ENCODE peak calls at places on chromosomes 4 and X, in five cellular contexts. Y is GM23338, A is endothelial cell of umbilical vein, H is Karpas-422, X is GM23248. D is an unnamed sample.

GRCh38 chrX:1903380-1903935 is 288.6 kb downstream of the ASMT start:
- DNase-seq in Y (no peak), A (no peak), H (no peak), X (peak; percentile 4), D (peak; percentile 81)

GRCh38 chr4:24794111-24794860 is 1.1 kb upstream of the SOD3 start:
- DNase-seq in Y (no peak), A (no peak), H (no peak), X (peak; percentile 78), D (peak; percentile 77)

GRCh38 chrX:100648601-100649417 is 4.8 kb downstream of the SRPX2 start:
- DNase-seq in Y (peak; percentile 25), A (peak; percentile 58), H (no peak), X (peak; percentile 79), D (no peak)

GRCh38 chr4:1419708-1420107 is 13.5 kb upstream of the NKX1-1 start:
- DNase-seq in Y (no peak), A (no peak), H (no peak), X (no peak), D (peak; percentile 25)

GRCh38 chrX:93354651-93355050 is 318.7 kb downstream of the NAP1L3 start:
- DNase-seq in Y (no peak), A (no peak), H (no peak), X (no peak), D (no peak)

GRCh38 chr4:134298313-134298712 is 96.7 kb upstream of the PABPC4L start:
- DNase-seq in Y (no peak), A (no peak), H (no peak), X (no peak), D (no peak)

GRCh38 chr4:56861365-56861764 is 39.9 kb upstream of the SPINK2 start:
- DNase-seq in Y (peak; percentile 68), A (no peak), H (no peak), X (no peak), D (no peak)

GRCh38 chr4:1775731-1776500 is 17.2 kb upstream of the FGFR3 start:
- DNase-seq in Y (no peak), A (no peak), H (peak; percentile 82), X (peak; percentile 48), D (peak; percentile 99)

GRCh38 chrX:151516538-151517187 is 46.8 kb upstream of the PASD1 start:
- DNase-seq in Y (no peak), A (no peak), H (no peak), X (no peak), D (no peak)

GRCh38 chr4:148443550-148444295 is 1.5 kb upstream of the NR3C2 start:
- DNase-seq in Y (peak; percentile 28), A (peak; percentile 45), H (no peak), X (peak; percentile 53), D (peak; percentile 74)

GRCh38 chrX:134661295-134661694 is 3.0 kb upstream of the PLAC1 start:
- DNase-seq in Y (no peak), A (no peak), H (no peak), X (no peak), D (no peak)

GRCh38 chr4:125360727-125361126 is 46.0 kb downstream of the FAT4 start:
- DNase-seq in Y (no peak), A (no peak), H (no peak), X (no peak), D (no peak)

GRCh38 chrX:65406532-65406931 is 128.1 kb downstream of the LAS1L start:
- DNase-seq in Y (peak; percentile 23), A (no peak), H (no peak), X (peak; percentile 24), D (no peak)

GRCh38 chrX:1442016-1442665 is 10.6 kb downstream of the ASMTL start:
- DNase-seq in Y (no peak), A (no peak), H (no peak), X (no peak), D (no peak)

GRCh38 chr4:5267418-5267817 is 216.1 kb downstream of the STK32B start:
- DNase-seq in Y (no peak), A (no peak), H (no peak), X (peak; percentile 65), D (no peak)

GRCh38 chr4:1045595-1046201 is 34.3 kb downstream of the FGFRL1 start:
- DNase-seq in Y (no peak), A (no peak), H (no peak), X (no peak), D (peak; percentile 34)

GRCh38 chr4:184028571-184028996 is 123.5 kb downstream of the STOX2 start:
- DNase-seq in Y (no peak), A (no peak), H (no peak), X (no peak), D (no peak)

GRCh38 chr4:101262683-101263082 is 84.6 kb downstream of the PPP3CA start:
- DNase-seq in Y (no peak), A (no peak), H (no peak), X (no peak), D (no peak)

GRCh38 chr4:101256222-101256621 is 91.1 kb downstream of the PPP3CA start:
- DNase-seq in Y (no peak), A (peak; percentile 92), H (no peak), X (no peak), D (no peak)

GRCh38 chr4:101264550-101264949 is 82.8 kb downstream of the PPP3CA start:
- DNase-seq in Y (no peak), A (no peak), H (no peak), X (no peak), D (no peak)

GRCh38 chr4:101258782-101259353 is 88.5 kb downstream of the PPP3CA start:
- DNase-seq in Y (no peak), A (peak; percentile 67), H (no peak), X (no peak), D (no peak)

DNA sequence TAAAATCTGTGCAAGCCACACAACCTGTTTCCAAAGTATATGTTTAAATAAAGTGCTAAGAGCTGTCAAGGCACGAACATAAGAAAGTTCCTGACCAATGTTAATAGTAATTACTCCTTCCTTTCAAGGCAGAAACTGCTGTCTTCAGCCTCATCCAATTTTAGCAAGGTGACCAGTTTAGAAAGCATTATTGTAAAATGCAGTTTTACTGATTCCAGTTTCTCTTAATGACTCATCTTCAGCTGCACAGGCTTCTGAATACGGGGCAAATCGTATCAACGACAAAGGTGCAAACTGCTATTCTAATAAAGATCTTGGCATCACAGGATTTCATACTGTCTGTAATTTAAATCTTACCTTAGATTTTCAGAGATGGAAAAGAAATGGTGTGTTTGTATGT is 87.5 kb downstream of the PPP3CA start:
- DNase-seq in Y (no peak), A (peak; percentile 66), H (no peak), X (peak; percentile 61), D (no peak)
- H3K4me2 ChIP-seq in Y (no peak overlapping the region), A (peak overlapping the region; percentile 64), H (no peak overlapping the region), X (peak overlapping the region; percentile 83), D (peak overlapping the region; percentile 18)

GRCh38 chr4:52260507-52261302 is 209.6 kb downstream of the SPATA18 start:
- DNase-seq in Y (no peak), A (no peak), H (peak; percentile 85), X (no peak), D (no peak)

GRCh38 chr4:52265781-52266525 is 214.8 kb downstream of the SPATA18 start:
- DNase-seq in Y (no peak), A (no peak), H (peak; percentile 64), X (no peak), D (no peak)

GRCh38 chr4:52266537-52267137 is 215.5 kb downstream of the SPATA18 start:
- DNase-seq in Y (no peak), A (no peak), H (no peak), X (no peak), D (no peak)

GRCh38 chr4:52259978-52260377 is 208.9 kb downstream of the SPATA18 start:
- DNase-seq in Y (no peak), A (no peak), H (peak; percentile 89), X (no peak), D (no peak)

DNA sequence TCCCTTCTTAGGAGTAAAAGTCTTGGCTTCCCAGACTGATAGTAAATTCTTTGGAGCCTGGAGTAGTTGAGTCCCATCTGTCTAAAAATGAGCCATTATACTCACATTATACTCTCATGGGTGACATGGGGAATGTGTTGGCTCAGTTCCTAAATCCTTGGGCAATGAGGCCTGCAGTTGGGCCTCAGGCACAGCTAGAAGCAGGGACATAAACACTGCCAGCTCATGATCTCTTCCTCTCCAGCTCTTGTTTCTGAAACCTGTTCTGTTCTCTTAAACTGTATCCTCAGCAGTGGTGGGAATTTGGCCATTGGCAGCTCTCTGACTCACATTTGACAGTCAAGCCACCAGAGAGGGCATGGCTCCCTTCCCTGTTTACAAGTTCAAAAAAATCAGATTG is 212.5 kb downstream of the SPATA18 start:
- DNase-seq in Y (no peak), A (no peak), H (no peak), X (peak; percentile 4), D (no peak)
- H3K4me1 ChIP-seq in Y (peaks cover under 1% of the 10 kb centered on the region), A (no peaks in the 10 kb centered on the region), H (peaks cover 98% of the 10 kb centered on the region), X (no peaks in the 10 kb centered on the region), D (no peaks in the 10 kb centered on the region)

GRCh38 chr4:10259976-10260375 is 143.4 kb upstream of the WDR1 start:
- DNase-seq in Y (no peak), A (no peak), H (no peak), X (no peak), D (no peak)

GRCh38 chr4:10260777-10261176 is 144.2 kb upstream of the WDR1 start:
- DNase-seq in Y (peak; percentile 2), A (no peak), H (no peak), X (peak; percentile 25), D (no peak)

GRCh38 chr4:10253765-10254164 is 137.2 kb upstream of the WDR1 start:
- DNase-seq in Y (no peak), A (no peak), H (no peak), X (no peak), D (no peak)

DNA sequence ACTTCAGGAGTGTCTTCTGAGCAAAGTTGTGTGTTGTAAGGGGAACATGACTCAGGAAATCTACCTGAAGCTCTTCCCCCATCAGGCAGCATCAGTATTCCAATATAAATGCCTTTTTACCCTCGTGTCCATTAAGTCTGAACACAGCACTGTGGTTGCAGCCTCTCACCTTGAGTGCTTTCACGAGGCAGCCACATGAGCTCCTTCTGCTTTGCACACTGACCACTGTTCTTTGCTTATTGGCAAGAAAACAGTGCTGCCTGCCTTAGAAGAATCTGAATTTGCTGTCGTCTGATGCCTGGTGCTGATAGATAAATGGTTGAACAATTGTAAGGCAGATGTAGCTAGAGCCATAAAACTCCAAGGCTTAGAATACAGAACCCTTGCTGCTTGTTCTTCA is 139.6 kb upstream of the WDR1 start:
- DNase-seq in Y (no peak), A (no peak), H (no peak), X (no peak), D (no peak)
- H2AFZ ChIP-seq in Y (no peak overlapping the region), A (no peak overlapping the region), H (no peak overlapping the region), X (no peak overlapping the region), D (no peak overlapping the region)

GRCh38 chr4:40585201-40585789 is 44.4 kb downstream of the RBM47 start:
- DNase-seq in Y (no peak), A (no peak), H (no peak), X (no peak), D (no peak)

GRCh38 chr4:40586034-40586433 is 43.6 kb downstream of the RBM47 start:
- DNase-seq in Y (no peak), A (no peak), H (no peak), X (peak; percentile 54), D (no peak)

GRCh38 chr4:40587826-40588225 is 41.8 kb downstream of the RBM47 start:
- DNase-seq in Y (no peak), A (no peak), H (no peak), X (peak; percentile 89), D (peak; percentile 63)

GRCh38 chr4:40586729-40587128 is 42.9 kb downstream of the RBM47 start:
- DNase-seq in Y (no peak), A (no peak), H (no peak), X (no peak), D (no peak)

DNA sequence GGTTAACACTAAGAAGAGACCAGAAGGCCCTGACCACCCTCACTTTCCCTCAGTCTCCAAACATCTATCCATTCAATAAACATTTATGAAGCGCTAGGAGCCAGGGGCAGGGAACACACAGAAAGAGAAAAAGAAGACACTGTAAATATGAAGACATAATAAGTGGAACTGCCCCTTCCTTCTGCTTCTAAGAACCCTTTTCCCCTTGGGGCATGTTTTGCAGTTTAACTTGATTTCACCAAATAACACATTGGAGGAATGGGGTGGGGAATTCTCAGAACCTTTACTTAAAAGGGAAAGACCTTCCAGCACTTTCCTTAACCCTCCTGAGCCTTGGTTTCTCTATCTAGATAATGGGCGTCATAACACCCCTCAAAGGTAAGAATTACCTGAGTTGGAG is 42.3 kb downstream of the RBM47 start:
- DNase-seq in Y (no peak), A (no peak), H (no peak), X (no peak), D (no peak)
- H3K4me2 ChIP-seq in Y (peak overlapping the region; percentile 12), A (no peak overlapping the region), H (no peak overlapping the region), X (peak overlapping the region; percentile 20), D (no peak overlapping the region)